ENCODE peak calls at places on chromosomes 13 and 19, in nine cellular contexts. G is hepatocyte, S is PC-9, B is coronary artery, Z is AG10803, T is IMR-90, J is endothelial cell of umbilical vein, N is suprapubic skin, F is bronchial epithelial cell. P is an unnamed sample.

GRCh38 chr13:51912091-51912490 is 50.3 kb downstream of the CCDC70 start:
- DNase-seq in G (no peak), S (no peak), B (no peak), Z (no peak), T (no peak), J (no peak), N (no peak), F (peak), P (no peak)

GRCh38 chr19:40055832-40056504 is at the start of gene ZNF780B:
- DNase-seq in G (peak), S (peak), B (peak), Z (peak), T (peak), J (peak), N (peak), F (peak), P (peak)

GRCh38 chr13:80923907-80924306 is 583.0 kb upstream of the SPRY2 start:
- DNase-seq in G (no peak), S (no peak), B (no peak), Z (no peak), T (no peak), J (peak), N (no peak), F (peak), P (no peak)

GRCh38 chr13:20219585-20219984 is 12.5 kb downstream of the GJB6 start:
- DNase-seq in G (no peak), S (no peak), B (no peak), Z (no peak), T (no peak), J (no peak), N (no peak), F (no peak), P (peak)

GRCh38 chr19:10013834-10014618 is 743 bp downstream of the RDH8 start:
- DNase-seq in G (no peak), S (no peak), B (no peak), Z (no peak), T (no peak), J (no peak), N (no peak), F (no peak), P (no peak)

GRCh38 chr19:51476164-51476563 is 2.2 kb upstream of the CEACAM18 start:
- DNase-seq in G (no peak), S (no peak), B (no peak), Z (no peak), T (no peak), J (no peak), N (no peak), F (no peak), P (no peak)

GRCh38 chr19:35299523-35300339 is 7.8 kb downstream of the MAG start:
- DNase-seq in G (no peak), S (no peak), B (no peak), Z (no peak), T (no peak), J (no peak), N (peak), F (no peak), P (no peak)

GRCh38 chr13:80955487-80955886 is 614.6 kb upstream of the SPRY2 start:
- DNase-seq in G (no peak), S (no peak), B (no peak), Z (no peak), T (no peak), J (peak), N (no peak), F (peak), P (no peak)

GRCh38 chr19:6071103-6071485 is 39.2 kb downstream of the RFX2 start:
- DNase-seq in G (no peak), S (no peak), B (no peak), Z (peak), T (peak), J (no peak), N (peak), F (peak), P (no peak)

GRCh38 chr13:59691501-59692066 is 472.1 kb downstream of the DIAPH3 start:
- DNase-seq in G (no peak), S (no peak), B (no peak), Z (no peak), T (peak), J (peak), N (no peak), F (no peak), P (no peak)

GRCh38 chr13:93505104-93505952 is 278.7 kb downstream of the GPC6 start:
- DNase-seq in G (peak), S (no peak), B (no peak), Z (peak), T (peak), J (no peak), N (no peak), F (no peak), P (no peak)

GRCh38 chr13:73987618-73988017 is 146.6 kb downstream of the KLF12 start:
- DNase-seq in G (no peak), S (no peak), B (no peak), Z (no peak), T (no peak), J (no peak), N (no peak), F (no peak), P (no peak)

GRCh38 chr19:38617764-38618589 is at the start of gene MAP4K1:
- DNase-seq in G (no peak), S (no peak), B (no peak), Z (no peak), T (no peak), J (no peak), N (peak), F (peak), P (peak)

GRCh38 chr19:16376649-16377048 is 52.0 kb downstream of the KLF2 start:
- DNase-seq in G (no peak), S (peak), B (no peak), Z (no peak), T (no peak), J (no peak), N (no peak), F (no peak), P (peak)

GRCh38 chr19:889662-890295 is 3.2 kb downstream of the MED16 start:
- DNase-seq in G (no peak), S (no peak), B (no peak), Z (no peak), T (no peak), J (no peak), N (no peak), F (no peak), P (no peak)

GRCh38 chr19:41734585-41734984 is 20.7 kb upstream of the CEACAM6 start:
- DNase-seq in G (peak), S (peak), B (peak), Z (no peak), T (no peak), J (no peak), N (no peak), F (peak), P (no peak)

GRCh38 chr13:76222511-76222910 is 586.4 kb downstream of the LMO7 start:
- DNase-seq in G (no peak), S (no peak), B (no peak), Z (no peak), T (peak), J (no peak), N (no peak), F (peak), P (no peak)

GRCh38 chr19:6108721-6109633 is 1.3 kb downstream of the RFX2 start:
- DNase-seq in G (peak), S (no peak), B (peak), Z (peak), T (peak), J (peak), N (peak), F (peak), P (peak)

GRCh38 chr19:6060600-6061391 is 49.5 kb downstream of the RFX2 start:
- DNase-seq in G (peak), S (peak), B (peak), Z (peak), T (peak), J (peak), N (peak), F (peak), P (no peak)

GRCh38 chr19:46349311-46349993 is 2.6 kb downstream of the PPP5C start:
- DNase-seq in G (no peak), S (no peak), B (no peak), Z (no peak), T (no peak), J (no peak), N (no peak), F (no peak), P (peak)

GRCh38 chr13:32316030-32316344 is 679 bp downstream of the BRCA2 start:
- DNase-seq in G (no peak), S (no peak), B (no peak), Z (no peak), T (no peak), J (no peak), N (no peak), F (no peak), P (peak)

GRCh38 chr13:66794340-66795031 is 435.6 kb downstream of the PCDH9 start:
- DNase-seq in G (no peak), S (no peak), B (no peak), Z (no peak), T (no peak), J (no peak), N (no peak), F (no peak), P (no peak)

GRCh38 chr19:53057904-53058579 is 13.5 kb downstream of the ERVV-2 start:
- DNase-seq in G (peak), S (peak), B (no peak), Z (no peak), T (no peak), J (no peak), N (no peak), F (no peak), P (no peak)

GRCh38 chr13:60572855-60573254 is 175.8 kb downstream of the TDRD3 start:
- DNase-seq in G (no peak), S (no peak), B (no peak), Z (no peak), T (no peak), J (no peak), N (no peak), F (no peak), P (no peak)

GRCh38 chr19:18666304-18666703 is 17.2 kb upstream of the CRTC1 start:
- DNase-seq in G (no peak), S (no peak), B (no peak), Z (no peak), T (no peak), J (no peak), N (no peak), F (no peak), P (no peak)
- H3K4me3 ChIP-seq in G (no peak), S (no peak), B (peak), Z (no peak), T (no peak), J (no peak), N (no peak), F (no peak), P (no peak)

GRCh38 chr19:48837081-48837524 is 812 bp upstream of the HSD17B14 start:
- DNase-seq in G (peak), S (peak), B (peak), Z (peak), T (peak), J (peak), N (peak), F (peak), P (peak)

GRCh38 chr19:48835734-48836088 is 580 bp downstream of the HSD17B14 start:
- DNase-seq in G (peak), S (peak), B (peak), Z (peak), T (peak), J (peak), N (peak), F (peak), P (peak)

GRCh38 chr19:48833977-48834376 is 2.3 kb downstream of the HSD17B14 start:
- DNase-seq in G (no peak), S (no peak), B (no peak), Z (no peak), T (no peak), J (no peak), N (no peak), F (no peak), P (no peak)

GRCh38 chr19:48837586-48838191 is 1.4 kb upstream of the HSD17B14 start:
- DNase-seq in G (no peak), S (no peak), B (no peak), Z (no peak), T (no peak), J (no peak), N (no peak), F (no peak), P (no peak)

GRCh38 chr19:48836089-48837017 is at the start of gene HSD17B14:
- DNase-seq in G (peak), S (peak), B (no peak), Z (peak), T (no peak), J (peak), N (peak), F (no peak), P (no peak)
- TF ChIP-seq CTCF in G (no peak), S (peak), B (no peak), Z (no peak), T (no peak), J (no peak), N (no peak), F (no peak), P (no peak)

GRCh38 chr13:47120284-47120683 is 223.4 kb upstream of the HTR2A start:
- DNase-seq in G (no peak), S (no peak), B (no peak), Z (no peak), T (no peak), J (no peak), N (no peak), F (no peak), P (no peak)
- H3K4me3 ChIP-seq in G (no peak), S (no peak), B (no peak), Z (no peak), T (no peak), J (no peak), N (no peak), F (no peak), P (no peak)

GRCh38 chr19:47432091-47432490 is 12.8 kb upstream of the MEIS3 start:
- DNase-seq in G (no peak), S (no peak), B (no peak), Z (no peak), T (no peak), J (no peak), N (no peak), F (no peak), P (no peak)

GRCh38 chr19:47428177-47428894 is 9.0 kb upstream of the MEIS3 start:
- DNase-seq in G (peak), S (peak), B (no peak), Z (peak), T (peak), J (peak), N (peak), F (peak), P (peak)

GRCh38 chr19:47429140-47429793 is 9.9 kb upstream of the MEIS3 start:
- DNase-seq in G (no peak), S (no peak), B (no peak), Z (no peak), T (no peak), J (no peak), N (no peak), F (no peak), P (no peak)

GRCh38 chr19:47432499-47432898 is 13.2 kb upstream of the MEIS3 start:
- DNase-seq in G (no peak), S (no peak), B (no peak), Z (no peak), T (no peak), J (no peak), N (no peak), F (no peak), P (no peak)

GRCh38 chr19:47430041-47430802 is 10.9 kb upstream of the MEIS3 start:
- DNase-seq in G (peak), S (peak), B (no peak), Z (peak), T (peak), J (peak), N (no peak), F (peak), P (peak)
- TF ChIP-seq CTCF in G (no peak), S (no peak), B (no peak), Z (peak), T (no peak), J (peak), N (no peak), F (peak), P (no peak)

GRCh38 chr19:13980340-13980739 is 25.8 kb downstream of the RFX1 start:
- DNase-seq in G (no peak), S (no peak), B (no peak), Z (no peak), T (no peak), J (no peak), N (no peak), F (no peak), P (no peak)

GRCh38 chr19:13981988-13982501 is 24.1 kb downstream of the RFX1 start:
- DNase-seq in G (no peak), S (no peak), B (no peak), Z (no peak), T (no peak), J (no peak), N (no peak), F (no peak), P (no peak)

GRCh38 chr19:13981467-13981866 is 24.7 kb downstream of the RFX1 start:
- DNase-seq in G (no peak), S (no peak), B (no peak), Z (no peak), T (no peak), J (no peak), N (no peak), F (no peak), P (no peak)

GRCh38 chr19:13979686-13980085 is 26.4 kb downstream of the RFX1 start:
- DNase-seq in G (no peak), S (no peak), B (no peak), Z (no peak), T (no peak), J (no peak), N (no peak), F (no peak), P (no peak)

GRCh38 chr19:13981021-13981420 is 25.1 kb downstream of the RFX1 start:
- DNase-seq in G (no peak), S (no peak), B (no peak), Z (no peak), T (no peak), J (no peak), N (no peak), F (no peak), P (no peak)
- H3K4me3 ChIP-seq in G (no peak), S (no peak), B (no peak), Z (no peak), T (no peak), J (no peak), N (no peak), F (no peak), P (no peak)